ENCODE peak calls at places on chromosomes 11 and 22, in four cellular contexts. L, F, K and J are unnamed samples.

GRCh38 chr22:50674606-50675552 is 2.3 kb downstream of the SHANK3 start:
- DNase-seq in L (peak; percentile 38), F (no peak), K (no peak), J (no peak)

GRCh38 chr11:106989056-106989455 is 29.2 kb downstream of the GUCY1A2 start:
- DNase-seq in L (no peak), F (no peak), K (no peak), J (no peak)

GRCh38 chr22:49930128-49930527 is 11.7 kb downstream of the CRELD2 start:
- DNase-seq in L (no peak), F (no peak), K (no peak), J (no peak)

GRCh38 chr11:69004411-69005182 is 8.4 kb downstream of the MRGPRF start:
- DNase-seq in L (no peak), F (peak; percentile 66), K (no peak), J (peak; percentile 54)

GRCh38 chr11:19394525-19395016 is 153.8 kb upstream of the E2F8 start:
- DNase-seq in L (no peak), F (no peak), K (no peak), J (no peak)

GRCh38 chr11:17927041-17927440 is 85.8 kb downstream of the SERGEF start:
- DNase-seq in L (no peak), F (no peak), K (peak; percentile 57), J (no peak)

GRCh38 chr22:42519544-42520237 is at the start of gene RRP7A:
- DNase-seq in L (peak; percentile 65), F (peak; percentile 87), K (peak; percentile 93), J (peak; percentile 96)

GRCh38 chr11:86938900-86939880 is 16.0 kb downstream of the FZD4 start:
- DNase-seq in L (no peak), F (no peak), K (no peak), J (no peak)

GRCh38 chr11:44162004-44162403 is 66.5 kb downstream of the EXT2 start:
- DNase-seq in L (no peak), F (no peak), K (no peak), J (no peak)

GRCh38 chr11:10592331-10592730 is 23.9 kb upstream of the LYVE1 start:
- DNase-seq in L (no peak), F (no peak), K (no peak), J (no peak)

GRCh38 chr11:7903940-7904339 is 27.1 kb downstream of the OR10A6 start:
- DNase-seq in L (no peak), F (no peak), K (no peak), J (no peak)

GRCh38 chr11:107858217-107859070 is at the start of gene SLC35F2:
- DNase-seq in L (no peak), F (peak; percentile 77), K (no peak), J (peak; percentile 95)

GRCh38 chr11:40289370-40289769 is 1170.1 kb downstream of the LRRC4C start:
- DNase-seq in L (no peak), F (no peak), K (no peak), J (no peak)

GRCh38 chr22:48692734-48693376 is 1134.8 kb downstream of the BRD1 start:
- DNase-seq in L (no peak), F (no peak), K (no peak), J (no peak)

GRCh38 chr11:11137339-11137738 is 215.7 kb downstream of the CSNK2A3 start:
- DNase-seq in L (no peak), F (no peak), K (no peak), J (no peak)

GRCh38 chr11:129855086-129855485 is 39.4 kb downstream of the TMEM45B start:
- DNase-seq in L (no peak), F (no peak), K (no peak), J (no peak)
- H3K27ac ChIP-seq in L (no peak overlapping the region), F (no peak overlapping the region), K (no peak overlapping the region), J (no peak overlapping the region)

GRCh38 chr11:64971421-64972233 is at the start of gene MAJIN:
- DNase-seq in L (no peak), F (peak; percentile 93), K (no peak), J (peak; percentile 94)
- TF ChIP-seq POLR2AphosphoS5 in L (no peak), F (peak; percentile 28), K (peak; percentile 68), J (peak; percentile 88)

DNA sequence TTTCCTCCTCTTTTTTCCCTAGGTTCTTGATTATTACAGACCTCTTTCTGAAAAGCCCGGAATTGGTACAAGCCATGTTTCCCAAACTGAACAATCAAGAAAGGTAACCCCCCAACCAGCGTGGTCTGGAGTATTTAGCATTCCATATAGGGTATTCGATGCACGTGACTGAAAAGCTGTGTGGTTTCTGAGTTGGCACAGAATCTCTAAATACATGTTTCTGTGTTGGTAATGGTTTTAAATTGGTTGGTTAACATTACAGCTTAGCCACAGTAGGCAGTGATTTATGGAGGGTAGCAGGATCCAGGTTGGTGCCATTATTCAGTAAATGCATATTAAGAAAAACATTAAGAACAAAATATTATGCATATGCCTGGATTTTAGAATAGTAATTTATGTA is 46.8 kb downstream of the ATXN10 start:
- DNase-seq in L (no peak), F (no peak), K (no peak), J (no peak)
- H3K27ac ChIP-seq in L (no peak overlapping the region), F (no peak overlapping the region), K (no peak overlapping the region), J (no peak overlapping the region)

DNA sequence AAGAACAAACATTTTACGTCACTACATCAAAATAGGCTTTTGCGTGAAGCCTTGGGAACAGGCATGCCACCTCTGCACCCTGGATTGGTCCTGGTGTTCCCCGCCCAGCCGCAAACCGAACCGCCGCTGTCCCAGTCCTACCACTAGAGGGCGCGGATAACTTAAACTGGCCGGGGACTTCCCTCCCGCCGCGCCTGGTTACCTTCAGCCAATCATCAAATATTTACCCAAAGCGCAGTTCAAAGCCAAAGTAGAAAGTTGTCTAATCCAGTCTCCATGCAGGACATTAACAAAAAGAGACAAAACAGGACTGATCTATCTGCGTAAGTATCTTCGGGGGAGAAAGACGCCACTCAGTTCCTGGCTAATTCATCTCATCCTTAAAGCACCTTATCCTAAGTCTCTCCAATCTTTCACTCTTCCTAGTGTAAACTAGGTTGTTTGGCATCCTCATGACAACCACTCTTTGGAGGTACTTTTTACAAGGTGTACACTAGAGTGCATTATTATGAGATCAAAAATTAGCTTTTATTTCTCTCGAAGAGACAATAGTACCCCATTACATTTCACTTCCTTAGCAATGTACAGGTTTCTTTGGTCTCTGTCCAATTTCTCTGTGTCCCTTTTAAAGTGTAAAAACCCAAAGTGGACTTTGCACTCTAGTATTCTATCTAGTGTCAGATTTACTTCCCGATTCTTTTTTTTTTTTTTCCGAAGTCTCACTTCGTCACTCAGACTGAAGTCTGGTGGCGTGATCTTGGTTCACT is 3.9 kb upstream of the CRY2 start:
- DNase-seq in L (peak; percentile 81), F (peak; percentile 97), K (peak; percentile 98), J (peak; percentile 94)
- TF ChIP-seq POLR2AphosphoS5 in L (no peak), F (peak; percentile 75), K (peak; percentile 69), J (peak; percentile 68)

DNA sequence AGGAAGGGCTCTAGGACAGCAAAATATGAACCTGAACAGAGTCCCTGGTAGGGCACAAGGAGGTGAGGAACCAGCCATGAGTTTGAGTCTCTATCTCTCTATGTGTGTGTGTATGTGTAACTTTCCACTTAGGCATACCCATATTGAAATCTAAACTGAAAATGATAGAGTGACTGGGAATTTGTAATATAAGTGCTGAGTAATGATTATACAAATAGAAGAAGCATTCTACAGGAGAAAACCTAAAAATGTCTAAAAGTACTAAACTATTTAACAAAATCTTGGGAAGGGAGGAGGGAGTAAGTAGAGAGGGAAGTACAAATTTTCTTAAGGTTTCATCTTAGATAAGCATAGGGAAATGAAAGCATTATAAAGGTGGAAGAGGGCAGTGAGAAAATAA is 97.1 kb upstream of the ZC3H12C start:
- DNase-seq in L (no peak), F (no peak), K (no peak), J (no peak)
- H3K27ac ChIP-seq in L (no peak overlapping the region), F (no peak overlapping the region), K (no peak overlapping the region), J (no peak overlapping the region)

GRCh38 chr11:123190504-123190903 is 4.5 kb downstream of the CLMP start:
- DNase-seq in L (no peak), F (no peak), K (no peak), J (no peak)
- TF ChIP-seq POLR2AphosphoS5 in L (no peak), F (no peak), K (peak; percentile 11), J (no peak)

DNA sequence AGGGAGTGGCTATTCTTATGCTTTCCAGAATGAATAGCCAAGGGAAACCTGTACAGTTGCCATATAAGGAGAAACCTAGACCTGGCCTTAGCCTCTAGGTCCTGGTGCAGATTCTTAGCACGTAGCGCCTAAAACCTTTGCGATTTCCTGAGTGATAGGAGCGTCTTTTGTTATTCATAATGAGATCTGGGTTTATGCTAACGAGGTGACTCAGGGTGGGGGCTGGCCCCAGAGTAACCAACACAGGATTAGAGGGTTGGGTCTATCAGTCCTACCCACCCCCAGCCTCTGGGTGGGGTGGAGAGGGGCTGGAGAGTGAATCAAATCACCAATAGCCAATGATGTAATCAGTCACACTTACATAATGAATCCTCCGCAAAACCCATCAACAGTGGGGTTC is 73.4 kb upstream of the PARVG start:
- DNase-seq in L (no peak), F (no peak), K (no peak), J (no peak)
- H3K27ac ChIP-seq in L (no peak overlapping the region), F (no peak overlapping the region), K (no peak overlapping the region), J (no peak overlapping the region)

GRCh38 chr11:2825261-2825885 is 60.2 kb downstream of the CDKN1C start:
- DNase-seq in L (peak; percentile 27), F (peak; percentile 97), K (peak; percentile 95), J (no peak)
- TF ChIP-seq POLR2AphosphoS5 in L (no peak), F (peak; percentile 67), K (peak; percentile 83), J (peak; percentile 7)